ENCODE peak calls at places on chromosomes 5 and 9, in five cellular contexts. N, K, Y, V and W are unnamed samples.

GRCh38 chr5:55604611-55605067 is 69.9 kb upstream of the PLPP1 start:
- DNase-seq in V (no peak), Y (no peak), K (no peak), N (no peak), W (no peak)

GRCh38 chr9:121779381-121780117 is 128.1 kb downstream of the DAB2IP start:
- DNase-seq in N (peak), Y (no peak), V (no peak), K (no peak), W (no peak)

GRCh38 chr5:81208904-81209303 is 24.2 kb upstream of the CKMT2 start:
- DNase-seq in N (no peak), V (no peak), Y (no peak), K (no peak), W (no peak)

GRCh38 chr5:156312897-156313680 is 13.9 kb upstream of the SGCD start:
- DNase-seq in V (no peak), K (no peak), Y (no peak), N (no peak), W (no peak)

GRCh38 chr9:121568541-121569265 is 69.1 kb upstream of the GGTA1 start:
- DNase-seq in V (no peak), K (no peak), Y (no peak), N (peak), W (no peak)

GRCh38 chr9:136975624-136976023 is 1.7 kb upstream of the PTGDS start:
- DNase-seq in V (no peak), Y (peak), N (peak), K (no peak), W (no peak)

GRCh38 chr9:137295313-137296213 is 6.5 kb downstream of the NRARP start:
- DNase-seq in Y (peak), N (no peak), V (no peak), K (no peak), W (peak)

GRCh38 chr5:138686668-138687067 is 66.6 kb upstream of the CTNNA1 start:
- DNase-seq in Y (no peak), V (no peak), N (no peak), K (no peak), W (no peak)

GRCh38 chr9:111533099-111533785 is 8.3 kb downstream of the ZNF483 start:
- DNase-seq in N (no peak), Y (no peak), K (no peak), V (no peak), W (no peak)

GRCh38 chr9:93020151-93020550 is 38.4 kb upstream of the SUSD3 start:
- DNase-seq in N (no peak), V (no peak), K (no peak), Y (no peak), W (no peak)

GRCh38 chr5:107286447-107287098 is 384.2 kb downstream of the EFNA5 start:
- DNase-seq in K (no peak), V (no peak), N (no peak), Y (no peak), W (no peak)

GRCh38 chr9:33287087-33287490 is 3.2 kb upstream of the NFX1 start:
- DNase-seq in V (peak), N (peak), Y (peak), K (peak), W (no peak)

GRCh38 chr9:112059980-112060348 is 115.1 kb downstream of the SUSD1 start:
- DNase-seq in V (no peak), K (no peak), Y (no peak), N (no peak), W (no peak)

GRCh38 chr5:158022844-158023243 is 163.9 kb upstream of the CLINT1 start:
- DNase-seq in K (no peak), Y (no peak), N (no peak), V (no peak), W (no peak)

GRCh38 chr5:37554938-37555337 is 175.8 kb downstream of the WDR70 start:
- DNase-seq in K (peak), V (no peak), Y (peak), N (no peak), W (no peak)

GRCh38 chr9:33044677-33045282 is 19.7 kb downstream of the DNAJA1 start:
- DNase-seq in V (no peak), K (peak), Y (no peak), N (peak), W (no peak)

GRCh38 chr9:110143969-110144545 is 63.9 kb downstream of the C9orf152 start:
- DNase-seq in V (no peak), N (peak), Y (peak), K (no peak), W (peak)

GRCh38 chr5:67267522-67268232 is 71.1 kb upstream of the CD180 start:
- DNase-seq in Y (no peak), K (no peak), N (peak), V (peak), W (no peak)

GRCh38 chr5:56910123-56910951 is 941 bp downstream of the SETD9 start:
- DNase-seq in N (peak), Y (no peak), K (no peak), V (no peak), W (peak)

GRCh38 chr9:76594764-76595410 is 135.9 kb downstream of the GCNT1 start:
- DNase-seq in V (no peak), Y (no peak), N (no peak), K (no peak), W (no peak)

GRCh38 chr9:69097053-69097452 is 61.5 kb downstream of the FXN start:
- DNase-seq in V (no peak), N (no peak), Y (no peak), K (no peak), W (no peak)

GRCh38 chr9:127523312-127523851 is 72.1 kb downstream of the LRSAM1 start:
- DNase-seq in N (no peak), V (no peak), Y (no peak), K (no peak), W (no peak)

GRCh38 chr9:75108571-75108970 is 20.3 kb downstream of the OSTF1 start:
- DNase-seq in V (no peak), N (peak), K (no peak), Y (no peak), W (no peak)